ENCODE peak calls at places on chromosome X, in four cellular contexts. W, M, A and K are unnamed samples.
A peak's percentile ranks its signal among the peaks of the same experiment; 100 is the strongest.

GRCh38 chrX:105018865-105019264 is 201.6 kb downstream of the TEX13A start:
- DNase-seq in M (no peak), W (no peak), A (no peak), K (no peak)

GRCh38 chrX:128439159-128439558 is 387.0 kb upstream of the ACTRT1 start:
- DNase-seq in M (no peak), W (no peak), A (peak; percentile 0), K (no peak)

GRCh38 chrX:44945736-44946135 is 72.7 kb downstream of the KDM6A start:
- DNase-seq in A (peak; percentile 10), W (no peak), M (no peak), K (no peak)

GRCh38 chrX:139192386-139192961 is 338.1 kb upstream of the F9 start:
- DNase-seq in A (no peak), M (no peak), W (no peak), K (no peak)

GRCh38 chrX:101078716-101079115 is at the start of gene TMEM35A:
- DNase-seq in M (no peak), W (no peak), A (no peak), K (no peak)

GRCh38 chrX:111352424-111352823 is 59.6 kb downstream of the DCX start:
- DNase-seq in W (no peak), M (peak; percentile 85), A (peak; percentile 0), K (peak; percentile 42)

GRCh38 chrX:134803551-134804183 is 145.4 kb upstream of the PLAC1 start:
- DNase-seq in A (peak; percentile 31), M (no peak), W (no peak), K (no peak)

GRCh38 chrX:54945224-54945623 is 24.6 kb downstream of the TRO start:
- DNase-seq in W (no peak), A (no peak), M (no peak), K (no peak)

DNA sequence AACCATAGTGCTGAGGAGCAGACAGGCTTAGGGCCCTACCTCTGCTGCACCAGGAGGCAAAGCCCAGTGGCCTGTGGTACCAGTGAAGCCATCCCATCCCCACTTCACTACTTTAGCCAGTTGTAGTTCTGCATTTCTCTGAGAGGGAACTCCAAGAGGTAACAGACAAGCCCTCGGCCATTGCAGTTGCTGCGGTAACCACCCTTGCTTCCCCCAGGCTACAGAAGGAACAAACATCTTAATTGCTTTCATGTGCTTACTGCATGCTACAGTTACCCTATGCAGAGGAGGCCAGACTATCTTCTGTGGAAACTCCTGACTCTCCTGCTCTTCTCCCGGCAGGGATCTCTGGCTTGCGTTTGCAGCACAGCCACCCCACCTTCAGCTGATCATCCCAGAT is 67.8 kb downstream of the SPIN4 start:
- DNase-seq in M (no peak), A (no peak), W (no peak), K (no peak)
- H3K27ac ChIP-seq in M (no peak overlapping the region), A (no peak overlapping the region), W (no peak overlapping the region), K (no peak overlapping the region)

DNA sequence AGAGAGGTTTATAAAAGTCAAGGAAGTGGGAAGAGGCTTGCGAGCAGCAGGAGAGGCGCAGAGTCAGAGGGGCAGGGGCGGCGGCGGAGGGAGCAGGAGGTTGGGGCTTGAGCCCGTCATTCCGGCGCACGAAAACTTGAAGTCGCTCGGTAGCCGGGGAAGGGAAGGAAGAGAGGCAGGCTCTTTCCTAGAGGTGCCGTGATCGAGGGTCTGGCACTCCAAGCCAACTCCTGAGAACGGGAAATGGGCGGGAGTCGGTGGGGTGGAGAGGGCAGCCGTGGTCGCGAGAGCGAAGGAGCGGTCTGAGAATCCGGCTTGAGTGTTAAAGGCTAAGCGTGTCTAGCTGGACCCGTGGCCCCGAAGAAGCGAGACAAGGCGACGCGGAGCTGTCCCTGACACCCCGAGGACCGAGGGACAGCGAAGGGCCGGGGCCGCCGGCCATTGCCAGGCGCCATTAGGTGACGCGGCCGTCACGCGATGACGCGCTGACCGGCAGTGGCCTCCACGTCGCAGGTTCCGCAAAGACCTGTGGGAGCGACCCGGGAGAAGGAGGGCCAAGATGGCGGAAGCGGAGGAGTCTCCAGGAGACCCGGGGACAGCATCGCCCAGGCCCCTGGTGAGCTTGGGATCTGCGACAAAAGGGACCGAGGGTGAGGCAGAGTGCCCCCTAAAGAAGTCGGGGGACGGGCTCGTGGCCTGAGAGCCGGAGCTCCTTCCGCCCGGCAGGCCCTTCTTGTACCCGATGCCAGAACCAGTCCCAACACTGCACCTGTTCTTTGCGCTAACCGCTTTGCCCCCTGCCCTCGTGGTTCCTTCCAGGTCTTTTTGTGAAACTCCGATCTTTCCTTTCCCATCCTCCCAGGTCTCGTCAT is at the start of gene YIPF6:
- DNase-seq in M (peak; percentile 90), A (peak; percentile 55), W (peak; percentile 47), K (peak; percentile 82)
- TF ChIP-seq POLR2A in M (peak; percentile 71), A (peak; percentile 94), W (peak; percentile 46), K (peak; percentile 87)

GRCh38 chrX:40168183-40169015 is 70.6 kb upstream of the BCOR start:
- DNase-seq in A (no peak), M (no peak), W (no peak), K (no peak)
- H3K27ac ChIP-seq in A (peak overlapping the region; percentile 67), M (no peak overlapping the region), W (no peak overlapping the region), K (no peak overlapping the region)

GRCh38 chrX:3820170-3820569 is 106.7 kb upstream of the PRKX start:
- DNase-seq in W (no peak), A (no peak), M (no peak), K (no peak)

GRCh38 chrX:3811331-3812311 is 98.2 kb upstream of the PRKX start:
- DNase-seq in M (no peak), A (peak; percentile 16), W (no peak), K (no peak)

GRCh38 chrX:3815896-3816664 is 102.6 kb upstream of the PRKX start:
- DNase-seq in W (no peak), M (peak; percentile 84), A (peak; percentile 36), K (peak; percentile 77)
- TF ChIP-seq POLR2A in W (no peak), M (no peak), A (no peak), K (peak; percentile 60)

GRCh38 chrX:17030580-17031285 is 84.3 kb downstream of the REPS2 start:
- DNase-seq in A (no peak), M (no peak), W (no peak), K (no peak)

GRCh38 chrX:17033225-17033624 is 86.8 kb downstream of the REPS2 start:
- DNase-seq in W (no peak), A (no peak), M (no peak), K (no peak)

GRCh38 chrX:17032351-17032750 is 85.9 kb downstream of the REPS2 start:
- DNase-seq in M (no peak), A (no peak), W (no peak), K (no peak)

GRCh38 chrX:17030092-17030491 is 83.6 kb downstream of the REPS2 start:
- DNase-seq in A (no peak), W (no peak), M (no peak), K (no peak)

GRCh38 chrX:17031827-17032226 is 85.4 kb downstream of the REPS2 start:
- DNase-seq in W (no peak), A (no peak), M (no peak), K (no peak)
- H3K27ac ChIP-seq in W (no peak overlapping the region), A (no peak overlapping the region), M (peak overlapping the region; percentile 64), K (no peak overlapping the region)

DNA sequence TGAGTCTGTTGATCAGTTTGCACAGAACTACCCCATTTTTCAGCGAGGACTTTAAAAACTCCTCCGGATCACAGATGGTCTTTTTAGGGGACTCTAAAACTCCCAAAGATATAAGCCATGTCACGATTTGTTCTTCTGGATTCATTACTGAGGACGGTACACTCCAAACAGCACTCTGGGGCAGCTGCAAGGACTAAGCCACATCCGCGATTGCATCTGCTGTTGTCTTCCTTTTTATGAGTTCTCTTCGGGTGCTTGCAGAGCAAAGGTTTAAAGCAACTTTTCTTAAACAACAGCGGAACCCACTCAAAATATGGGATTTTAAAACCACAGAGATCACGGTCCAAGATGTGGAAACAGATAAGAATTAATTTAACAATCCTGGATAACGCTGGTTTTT is at the start of gene ARHGEF6:
- DNase-seq in M (no peak), A (no peak), W (no peak), K (no peak)
- TF ChIP-seq POLR2A in M (no peak), A (no peak), W (no peak), K (no peak)